ENCODE peak calls at places on chromosomes 13 and 19, in ten cellular contexts. One of them, this sample, is unnamed. For H3K27me3, the result is how much of the 10 kb centered on the place peaks cover.

GRCh38 chr13:74755065-74755464 is 620.9 kb upstream of the KLF12 start:
- DNase-seq in heart right ventricle: no peak
- DNase-seq in neural progenitor cell: no peak
- DNase-seq in neuronal stem cell: no peak
- DNase-seq in IMR-90: no peak
- DNase-seq in AG04450: no peak
- DNase-seq in tibial artery: no peak
- DNase-seq in esophagus squamous epithelium: no peak
- DNase-seq in psoas muscle: no peak
- DNase-seq in aorta: no peak
- DNase-seq in this sample: no peak

GRCh38 chr13:88188986-88189385 is 517.8 kb downstream of the SLITRK5 start:
- DNase-seq in heart right ventricle: no peak
- DNase-seq in neural progenitor cell: no peak
- DNase-seq in neuronal stem cell: no peak
- DNase-seq in IMR-90: no peak
- DNase-seq in AG04450: no peak
- DNase-seq in tibial artery: no peak
- DNase-seq in esophagus squamous epithelium: no peak
- DNase-seq in psoas muscle: no peak
- DNase-seq in aorta: no peak
- DNase-seq in this sample: no peak

GRCh38 chr19:33358408-33358807 is 15.1 kb upstream of the CEBPG start:
- DNase-seq in heart right ventricle: no peak
- DNase-seq in neural progenitor cell: no peak
- DNase-seq in neuronal stem cell: no peak
- DNase-seq in IMR-90: no peak
- DNase-seq in AG04450: no peak
- DNase-seq in tibial artery: no peak
- DNase-seq in esophagus squamous epithelium: no peak
- DNase-seq in psoas muscle: no peak
- DNase-seq in aorta: no peak
- DNase-seq in this sample: no peak

GRCh38 chr13:40161008-40161694 is 505.3 kb downstream of the FOXO1 start:
- DNase-seq in heart right ventricle: no peak
- DNase-seq in neural progenitor cell: no peak
- DNase-seq in neuronal stem cell: no peak
- DNase-seq in IMR-90: no peak
- DNase-seq in AG04450: no peak
- DNase-seq in tibial artery: no peak
- DNase-seq in esophagus squamous epithelium: no peak
- DNase-seq in psoas muscle: no peak
- DNase-seq in aorta: no peak
- DNase-seq in this sample: no peak

GRCh38 chr13:111239754-111240670 is 80.4 kb upstream of the TEX29 start:
- DNase-seq in heart right ventricle: no peak
- DNase-seq in neural progenitor cell: no peak
- DNase-seq in neuronal stem cell: no peak
- DNase-seq in IMR-90: no peak
- DNase-seq in AG04450: no peak
- DNase-seq in tibial artery: no peak
- DNase-seq in esophagus squamous epithelium: no peak
- DNase-seq in psoas muscle: no peak
- DNase-seq in aorta: no peak
- DNase-seq in this sample: no peak

GRCh38 chr13:51269039-51269438 is 46.8 kb downstream of the FAM124A start:
- DNase-seq in heart right ventricle: no peak
- DNase-seq in neural progenitor cell: no peak
- DNase-seq in neuronal stem cell: no peak
- DNase-seq in IMR-90: peak
- DNase-seq in AG04450: no peak
- DNase-seq in tibial artery: no peak
- DNase-seq in esophagus squamous epithelium: no peak
- DNase-seq in psoas muscle: no peak
- DNase-seq in aorta: no peak
- DNase-seq in this sample: no peak

GRCh38 chr13:51585234-51585672 is 991 bp downstream of the WDFY2 start:
- DNase-seq in heart right ventricle: no peak
- DNase-seq in neural progenitor cell: no peak
- DNase-seq in neuronal stem cell: no peak
- DNase-seq in IMR-90: peak
- DNase-seq in AG04450: no peak
- DNase-seq in tibial artery: no peak
- DNase-seq in esophagus squamous epithelium: no peak
- DNase-seq in psoas muscle: no peak
- DNase-seq in aorta: no peak
- DNase-seq in this sample: no peak

GRCh38 chr13:19862511-19863313 is 737 bp downstream of the ZMYM5 start:
- DNase-seq in heart right ventricle: peak
- DNase-seq in neural progenitor cell: peak
- DNase-seq in neuronal stem cell: peak
- DNase-seq in IMR-90: peak
- DNase-seq in AG04450: no peak
- DNase-seq in tibial artery: peak
- DNase-seq in esophagus squamous epithelium: no peak
- DNase-seq in psoas muscle: peak
- DNase-seq in aorta: peak
- DNase-seq in this sample: peak

GRCh38 chr19:49421039-49421877 is 2.0 kb downstream of the PTH2 start:
- DNase-seq in heart right ventricle: peak
- DNase-seq in neural progenitor cell: peak
- DNase-seq in neuronal stem cell: peak
- DNase-seq in IMR-90: peak
- DNase-seq in AG04450: no peak
- DNase-seq in tibial artery: no peak
- DNase-seq in esophagus squamous epithelium: no peak
- DNase-seq in psoas muscle: peak
- DNase-seq in aorta: peak
- DNase-seq in this sample: peak

GRCh38 chr19:16293133-16294085 is 31.2 kb upstream of the KLF2 start:
- DNase-seq in heart right ventricle: peak
- DNase-seq in neural progenitor cell: no peak
- DNase-seq in neuronal stem cell: no peak
- DNase-seq in IMR-90: peak
- DNase-seq in AG04450: peak
- DNase-seq in tibial artery: peak
- DNase-seq in esophagus squamous epithelium: no peak
- DNase-seq in psoas muscle: peak
- DNase-seq in aorta: peak
- DNase-seq in this sample: peak

GRCh38 chr13:87779451-87779850 is 108.3 kb downstream of the SLITRK5 start:
- DNase-seq in heart right ventricle: no peak
- DNase-seq in neural progenitor cell: no peak
- DNase-seq in neuronal stem cell: no peak
- DNase-seq in IMR-90: no peak
- DNase-seq in AG04450: no peak
- DNase-seq in tibial artery: no peak
- DNase-seq in esophagus squamous epithelium: no peak
- DNase-seq in psoas muscle: no peak
- DNase-seq in aorta: no peak
- DNase-seq in this sample: no peak

GRCh38 chr19:54502518-54503048 is at the start of gene LAIR2:
- DNase-seq in heart right ventricle: no peak
- DNase-seq in neural progenitor cell: no peak
- DNase-seq in neuronal stem cell: no peak
- DNase-seq in IMR-90: no peak
- DNase-seq in AG04450: no peak
- DNase-seq in tibial artery: no peak
- DNase-seq in esophagus squamous epithelium: no peak
- DNase-seq in psoas muscle: no peak
- DNase-seq in aorta: no peak
- DNase-seq in this sample: no peak

GRCh38 chr19:3570619-3571018 is 2.1 kb upstream of the HMG20B start:
- DNase-seq in heart right ventricle: no peak
- DNase-seq in neural progenitor cell: no peak
- DNase-seq in neuronal stem cell: no peak
- DNase-seq in IMR-90: no peak
- DNase-seq in AG04450: no peak
- DNase-seq in tibial artery: no peak
- DNase-seq in esophagus squamous epithelium: no peak
- DNase-seq in psoas muscle: no peak
- DNase-seq in aorta: no peak
- DNase-seq in this sample: no peak

GRCh38 chr13:32650705-32651311 is 64.6 kb downstream of the PDS5B start:
- DNase-seq in heart right ventricle: no peak
- DNase-seq in neural progenitor cell: peak
- DNase-seq in neuronal stem cell: peak
- DNase-seq in IMR-90: peak
- DNase-seq in AG04450: no peak
- DNase-seq in tibial artery: no peak
- DNase-seq in esophagus squamous epithelium: no peak
- DNase-seq in psoas muscle: no peak
- DNase-seq in aorta: no peak
- DNase-seq in this sample: peak

GRCh38 chr13:29566864-29567263 is 28.6 kb downstream of the SLC7A1 start:
- DNase-seq in heart right ventricle: no peak
- DNase-seq in neural progenitor cell: no peak
- DNase-seq in neuronal stem cell: no peak
- DNase-seq in IMR-90: no peak
- DNase-seq in AG04450: no peak
- DNase-seq in tibial artery: no peak
- DNase-seq in esophagus squamous epithelium: no peak
- DNase-seq in psoas muscle: no peak
- DNase-seq in aorta: no peak
- DNase-seq in this sample: no peak

GRCh38 chr13:30172593-30173300 is 134.6 kb downstream of the KATNAL1 start:
- DNase-seq in heart right ventricle: no peak
- DNase-seq in neural progenitor cell: no peak
- DNase-seq in neuronal stem cell: no peak
- DNase-seq in IMR-90: no peak
- DNase-seq in AG04450: no peak
- DNase-seq in tibial artery: no peak
- DNase-seq in esophagus squamous epithelium: no peak
- DNase-seq in psoas muscle: no peak
- DNase-seq in aorta: no peak
- DNase-seq in this sample: no peak

GRCh38 chr19:54473071-54473941 is at the start of gene CDC42EP5:
- DNase-seq in heart right ventricle: peak
- DNase-seq in neural progenitor cell: peak
- DNase-seq in neuronal stem cell: no peak
- DNase-seq in IMR-90: peak
- DNase-seq in AG04450: peak
- DNase-seq in tibial artery: peak
- DNase-seq in esophagus squamous epithelium: no peak
- DNase-seq in psoas muscle: peak
- DNase-seq in aorta: peak
- DNase-seq in this sample: peak

GRCh38 chr19:1730157-1730556 is 23.1 kb upstream of the ONECUT3 start:
- DNase-seq in heart right ventricle: no peak
- DNase-seq in neural progenitor cell: no peak
- DNase-seq in neuronal stem cell: no peak
- DNase-seq in IMR-90: no peak
- DNase-seq in AG04450: no peak
- DNase-seq in tibial artery: no peak
- DNase-seq in esophagus squamous epithelium: no peak
- DNase-seq in psoas muscle: no peak
- DNase-seq in aorta: no peak
- DNase-seq in this sample: no peak
- H3K27me3 ChIP-seq in heart right ventricle: under half
- H3K27me3 ChIP-seq in neural progenitor cell: half or more
- H3K27me3 ChIP-seq in neuronal stem cell: under half
- H3K27me3 ChIP-seq in IMR-90: under half
- H3K27me3 ChIP-seq in AG04450: under half
- H3K27me3 ChIP-seq in tibial artery: half or more
- H3K27me3 ChIP-seq in esophagus squamous epithelium: under half
- H3K27me3 ChIP-seq in psoas muscle: under half
- H3K27me3 ChIP-seq in aorta: under half
- H3K27me3 ChIP-seq in this sample: half or more

DNA sequence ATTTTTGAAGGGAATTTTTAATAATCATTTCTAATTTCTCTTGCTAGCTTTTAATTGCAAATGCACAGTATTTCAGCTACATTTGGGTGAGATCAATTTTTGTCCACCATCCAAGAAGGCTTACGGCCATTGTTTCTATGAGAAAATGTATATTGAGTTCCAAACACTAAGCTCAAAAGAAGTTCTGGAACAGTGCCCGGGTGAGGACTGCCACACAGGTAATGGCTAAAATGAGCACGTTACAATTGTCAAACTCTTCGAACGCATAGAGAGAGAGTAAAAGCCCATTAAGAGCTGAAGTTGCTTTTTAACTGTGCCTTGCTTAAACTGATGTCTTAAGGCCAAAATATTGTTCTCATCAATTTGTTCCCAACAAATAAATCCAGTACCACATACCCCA is 755.0 kb downstream of the DIAPH3 start:
- DNase-seq in heart right ventricle: no peak
- DNase-seq in neural progenitor cell: no peak
- DNase-seq in neuronal stem cell: no peak
- DNase-seq in IMR-90: no peak
- DNase-seq in AG04450: no peak
- DNase-seq in tibial artery: no peak
- DNase-seq in esophagus squamous epithelium: no peak
- DNase-seq in psoas muscle: no peak
- DNase-seq in aorta: no peak
- DNase-seq in this sample: no peak
- H3K27me3 ChIP-seq in heart right ventricle: under half
- H3K27me3 ChIP-seq in neural progenitor cell: under half
- H3K27me3 ChIP-seq in neuronal stem cell: under half
- H3K27me3 ChIP-seq in IMR-90: under half
- H3K27me3 ChIP-seq in AG04450: under half
- H3K27me3 ChIP-seq in tibial artery: under half
- H3K27me3 ChIP-seq in esophagus squamous epithelium: under half
- H3K27me3 ChIP-seq in psoas muscle: under half
- H3K27me3 ChIP-seq in aorta: under half
- H3K27me3 ChIP-seq in this sample: under half

DNA sequence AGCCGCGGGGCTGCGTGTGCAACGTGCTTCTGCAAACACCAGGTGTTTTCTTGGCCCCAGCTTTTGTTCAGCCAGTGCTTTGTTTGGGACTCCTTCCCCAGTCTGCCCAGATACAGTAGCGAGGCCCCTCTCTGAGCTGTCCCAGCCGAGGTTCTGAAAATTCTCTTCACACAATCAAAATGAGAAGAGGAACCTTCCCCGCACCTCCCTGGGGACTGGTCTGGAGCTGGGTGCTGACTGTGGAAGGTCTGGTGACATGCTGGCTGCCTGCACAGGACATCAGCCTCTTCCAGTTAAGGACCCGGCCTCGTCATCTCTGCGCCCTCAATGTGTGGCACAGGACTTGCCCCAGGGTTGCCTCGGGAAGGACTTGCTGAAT is 4.2 kb downstream of the ATP4A start:
- DNase-seq in heart right ventricle: no peak
- DNase-seq in neural progenitor cell: peak
- DNase-seq in neuronal stem cell: no peak
- DNase-seq in IMR-90: no peak
- DNase-seq in AG04450: no peak
- DNase-seq in tibial artery: no peak
- DNase-seq in esophagus squamous epithelium: no peak
- DNase-seq in psoas muscle: no peak
- DNase-seq in aorta: peak
- DNase-seq in this sample: no peak
- H3K27me3 ChIP-seq in heart right ventricle: under half
- H3K27me3 ChIP-seq in neural progenitor cell: half or more
- H3K27me3 ChIP-seq in neuronal stem cell: under half
- H3K27me3 ChIP-seq in IMR-90: half or more
- H3K27me3 ChIP-seq in AG04450: under half
- H3K27me3 ChIP-seq in tibial artery: half or more
- H3K27me3 ChIP-seq in esophagus squamous epithelium: under half
- H3K27me3 ChIP-seq in psoas muscle: under half
- H3K27me3 ChIP-seq in aorta: under half
- H3K27me3 ChIP-seq in this sample: under half

DNA sequence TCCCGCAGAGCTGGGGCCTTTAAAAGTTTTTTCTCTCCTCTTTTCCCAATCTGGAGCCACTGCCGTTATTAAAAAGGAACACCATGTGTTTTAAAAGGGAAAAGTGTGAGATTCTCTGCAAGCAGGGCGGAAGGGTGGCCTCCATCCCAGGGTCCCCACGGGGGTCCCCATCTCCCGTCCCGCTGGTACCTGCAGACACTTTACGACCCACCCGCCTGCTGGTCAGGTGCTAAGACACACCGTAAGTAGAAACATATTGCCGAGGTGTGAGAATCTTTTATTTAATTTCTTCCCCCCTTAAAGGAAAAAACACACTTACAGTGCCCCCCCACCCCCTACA is 1.8 kb downstream of the CRLF1 start:
- DNase-seq in heart right ventricle: no peak
- DNase-seq in neural progenitor cell: no peak
- DNase-seq in neuronal stem cell: no peak
- DNase-seq in IMR-90: no peak
- DNase-seq in AG04450: no peak
- DNase-seq in tibial artery: no peak
- DNase-seq in esophagus squamous epithelium: no peak
- DNase-seq in psoas muscle: no peak
- DNase-seq in aorta: no peak
- DNase-seq in this sample: no peak
- H3K27me3 ChIP-seq in heart right ventricle: under half
- H3K27me3 ChIP-seq in neural progenitor cell: half or more
- H3K27me3 ChIP-seq in neuronal stem cell: half or more
- H3K27me3 ChIP-seq in IMR-90: half or more
- H3K27me3 ChIP-seq in AG04450: half or more
- H3K27me3 ChIP-seq in tibial artery: half or more
- H3K27me3 ChIP-seq in esophagus squamous epithelium: under half
- H3K27me3 ChIP-seq in psoas muscle: under half
- H3K27me3 ChIP-seq in aorta: under half
- H3K27me3 ChIP-seq in this sample: half or more

This sample was measured in adrenal gland.